ENCODE peak calls at places on chromosomes 5 and 9, in six cellular contexts. W, U, Q, L, V and M are unnamed samples.

GRCh38 chr9:20070336-20070735 is 281.5 kb upstream of the SLC24A2 start:
- DNase-seq in W (no peak), U (no peak), Q (no peak), L (no peak), V (no peak), M (no peak)

GRCh38 chr9:74935008-74935407 is 17.7 kb downstream of the C9orf40 start:
- DNase-seq in W (no peak), U (no peak), Q (no peak), L (no peak), V (no peak), M (no peak)

GRCh38 chr9:24245988-24246387 is 299.7 kb downstream of the IZUMO3 start:
- DNase-seq in W (no peak), U (no peak), Q (peak; percentile 2), L (no peak), V (peak; percentile 57), M (no peak)

GRCh38 chr5:140039561-140039960 is 3.5 kb downstream of the NRG2 start:
- DNase-seq in W (no peak), U (no peak), Q (peak; percentile 37), L (no peak), V (no peak), M (no peak)

GRCh38 chr9:121305269-121305994 is 37.5 kb downstream of the GSN start:
- DNase-seq in W (peak; percentile 40), U (no peak), Q (no peak), L (peak; percentile 96), V (no peak), M (peak; percentile 85)

GRCh38 chr5:122313941-122314340 is 1.9 kb downstream of the SNCAIP start:
- DNase-seq in W (no peak), U (no peak), Q (no peak), L (no peak), V (no peak), M (no peak)

GRCh38 chr5:103371046-103371603 is 112.6 kb downstream of the MACIR start:
- DNase-seq in W (no peak), U (no peak), Q (no peak), L (no peak), V (no peak), M (no peak)

GRCh38 chr5:37792976-37793328 is 46.9 kb downstream of the GDNF start:
- DNase-seq in W (no peak), U (no peak), Q (no peak), L (no peak), V (peak; percentile 77), M (no peak)

GRCh38 chr9:137106662-137107292 is 7.8 kb downstream of the DPP7 start:
- DNase-seq in W (no peak), U (no peak), Q (no peak), L (no peak), V (no peak), M (no peak)

GRCh38 chr5:128551476-128551875 is 13.4 kb upstream of the FBN2 start:
- DNase-seq in W (no peak), U (no peak), Q (no peak), L (no peak), V (no peak), M (no peak)

GRCh38 chr9:127083598-127083997 is 38.8 kb downstream of the ANGPTL2 start:
- DNase-seq in W (no peak), U (no peak), Q (no peak), L (peak; percentile 33), V (no peak), M (no peak)

GRCh38 chr5:142644127-142644526 is 41.8 kb downstream of the FGF1 start:
- DNase-seq in W (no peak), U (no peak), Q (no peak), L (no peak), V (peak; percentile 52), M (no peak)
- TF ChIP-seq CTCF in W (no peak), U (no peak), Q (no peak), L (no peak), V (no peak), M (no peak)

DNA sequence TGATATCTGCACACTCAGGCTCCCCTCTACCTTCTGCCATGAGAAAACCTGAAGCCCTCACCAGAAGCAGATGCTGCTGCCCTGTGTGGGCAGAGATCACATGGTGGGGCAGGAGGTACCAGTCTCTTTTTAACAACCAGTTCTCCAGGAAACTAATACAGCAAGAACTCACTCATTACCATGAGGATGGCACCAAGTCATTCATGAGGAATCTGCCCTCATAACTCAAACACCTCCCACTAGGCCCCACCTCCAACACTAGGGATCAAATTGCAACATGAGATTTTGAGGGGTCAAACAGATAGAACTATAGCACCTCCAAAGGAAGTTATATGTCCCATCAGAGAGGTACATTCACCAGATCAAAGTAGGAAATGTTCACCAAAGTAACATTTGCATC is 136.3 kb upstream of the SHB start:
- DNase-seq in W (no peak), U (no peak), Q (no peak), L (no peak), V (peak; percentile 23), M (no peak)
- TF ChIP-seq CTCF in W (no peak), U (no peak), Q (no peak), L (no peak), V (no peak), M (no peak)

DNA sequence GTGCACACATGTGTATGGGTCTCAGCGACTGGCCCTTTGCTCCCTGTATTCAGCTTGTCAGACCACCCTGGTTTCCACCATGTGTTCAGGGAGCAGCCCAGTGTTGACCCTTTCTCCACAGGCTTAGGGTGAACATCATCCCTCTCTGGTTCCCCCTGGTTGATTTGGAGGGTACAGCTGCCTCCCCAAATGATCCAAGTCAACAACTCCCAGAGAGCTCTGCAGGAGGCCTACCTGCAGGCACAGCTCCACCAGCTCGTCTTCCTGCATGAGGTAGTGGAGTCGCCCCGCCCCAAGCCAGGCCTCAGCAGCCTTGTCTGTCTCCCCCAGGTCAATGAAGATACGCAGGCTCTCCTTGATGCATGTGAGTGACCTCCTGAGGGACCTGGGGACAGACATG is 50.5 kb downstream of the SH3TC2 start:
- DNase-seq in W (no peak), U (no peak), Q (no peak), L (no peak), V (no peak), M (no peak)
- TF ChIP-seq CTCF in W (no peak), U (no peak), Q (no peak), L (no peak), V (no peak), M (no peak)

DNA sequence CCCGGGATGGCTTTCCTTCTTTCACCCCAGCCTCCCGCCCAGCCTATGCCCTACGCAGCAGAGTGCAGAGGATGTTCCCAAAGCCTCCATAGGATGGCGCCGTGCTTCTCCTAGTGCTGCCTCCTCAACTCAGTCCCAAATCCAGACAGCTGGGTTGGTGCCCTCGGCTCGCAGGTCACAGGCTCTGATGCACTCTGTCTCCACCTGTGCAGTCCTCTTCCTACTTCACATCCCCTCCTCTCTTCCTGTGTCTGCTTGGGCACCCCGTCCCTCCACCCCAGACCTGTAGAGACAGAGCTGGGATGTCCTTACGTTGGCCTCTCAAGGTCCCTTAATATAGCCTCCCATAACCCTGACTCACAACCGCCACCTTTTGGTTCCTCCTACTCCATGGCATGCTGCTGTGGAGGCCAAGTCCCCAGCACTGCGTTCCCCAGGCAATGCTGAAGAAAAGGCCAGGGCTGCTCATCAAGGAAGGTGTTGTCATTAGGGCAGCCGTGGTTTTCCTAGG is 314.4 kb downstream of the GADD45G start:
- DNase-seq in W (peak; percentile 53), U (no peak), Q (peak; percentile 65), L (no peak), V (no peak), M (peak; percentile 29)
- TF ChIP-seq CTCF in W (peak; percentile 48), U (peak; percentile 46), Q (peak; percentile 47), L (no peak), V (no peak), M (peak; percentile 67)

GRCh38 chr5:2848634-2849033 is 97.2 kb upstream of the IRX2 start:
- DNase-seq in W (no peak), U (no peak), Q (no peak), L (no peak), V (peak; percentile 24), M (no peak)
- TF ChIP-seq CTCF in W (no peak), U (no peak), Q (no peak), L (no peak), V (peak; percentile 51), M (no peak)

DNA sequence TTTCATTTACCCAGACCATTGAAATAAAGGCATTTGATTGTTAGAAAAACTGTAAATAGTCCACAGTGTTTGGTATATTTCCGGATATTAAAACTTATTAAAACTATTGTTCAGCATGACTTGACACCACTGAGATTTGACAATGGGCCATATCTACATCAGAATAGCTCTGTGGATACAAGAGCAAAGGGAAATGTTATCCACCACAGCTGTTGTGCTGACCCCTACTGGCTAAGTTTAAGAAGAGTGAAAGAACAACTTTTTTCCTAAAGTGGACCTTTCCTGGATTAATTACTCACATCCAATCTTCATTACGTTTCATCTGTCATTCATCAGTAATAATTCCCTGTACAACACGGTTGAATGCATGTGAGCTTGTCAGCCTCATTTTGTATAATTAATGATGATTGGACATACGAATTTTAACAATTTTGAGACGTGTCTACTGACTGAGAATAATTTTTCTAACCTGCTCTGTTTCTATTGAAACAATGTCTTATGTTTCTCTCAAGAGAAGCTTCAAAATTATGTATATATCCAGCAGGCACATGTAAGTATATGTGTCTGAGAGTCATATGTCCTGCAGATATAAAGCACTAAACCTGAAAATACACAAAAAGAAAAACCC is 1952.5 kb downstream of the MAT2B start:
- DNase-seq in W (no peak), U (no peak), Q (no peak), L (no peak), V (peak; percentile 29), M (no peak)
- TF ChIP-seq CTCF in W (peak; percentile 52), U (peak; percentile 48), Q (no peak), L (no peak), V (peak; percentile 51), M (peak; percentile 18)

GRCh38 chr9:10525972-10526371 is 86.8 kb downstream of the PTPRD start:
- DNase-seq in W (no peak), U (no peak), Q (no peak), L (no peak), V (no peak), M (no peak)
- TF ChIP-seq CTCF in W (no peak), U (no peak), Q (no peak), L (no peak), V (peak; percentile 26), M (no peak)

GRCh38 chr5:177336112-177336511 is 15.4 kb downstream of the LMAN2 start:
- DNase-seq in W (no peak), U (peak; percentile 46), Q (no peak), L (no peak), V (peak; percentile 53), M (no peak)
- TF ChIP-seq CTCF in W (peak; percentile 24), U (peak; percentile 15), Q (no peak), L (no peak), V (peak; percentile 84), M (no peak)